ENCODE peak calls at places on chromosomes 13 and 19, in four cellular contexts. G is HCT116, B is cardiac muscle cell, N is stomach. W is an unnamed sample.

GRCh38 chr13:84844473-84844872 is 954.7 kb downstream of the SLITRK6 start:
- DNase-seq in B (peak), N (no peak), G (peak), W (no peak)

GRCh38 chr13:93736909-93737308 is 510.3 kb downstream of the GPC6 start:
- DNase-seq in N (no peak), G (no peak), B (no peak), W (no peak)

GRCh38 chr13:49701481-49701880 is 10.2 kb upstream of the EBPL start:
- DNase-seq in N (no peak), B (no peak), G (no peak), W (no peak)

GRCh38 chr13:75550159-75550567 is 572 bp downstream of the UCHL3 start:
- DNase-seq in G (peak), B (peak), N (no peak), W (no peak)

GRCh38 chr13:50340566-50341287 is 325.5 kb downstream of the KCNRG start:
- DNase-seq in B (no peak), G (no peak), N (no peak), W (no peak)

GRCh38 chr19:37855098-37855497 is 51.3 kb downstream of the WDR87 start:
- DNase-seq in N (no peak), B (peak), G (no peak), W (no peak)

GRCh38 chr19:9453953-9454352 is 18.6 kb upstream of the ZNF266 start:
- DNase-seq in B (no peak), N (no peak), G (no peak), W (no peak)

GRCh38 chr19:38090561-38090960 is 133.5 kb downstream of the DPF1 start:
- DNase-seq in B (no peak), N (no peak), G (no peak), W (no peak)

GRCh38 chr13:91347212-91347995 is at the start of gene MIR17HG:
- DNase-seq in G (peak), B (peak), N (peak), W (peak)

GRCh38 chr13:38147050-38147449 is 202.6 kb upstream of the UFM1 start:
- DNase-seq in N (no peak), G (no peak), B (peak), W (no peak)

GRCh38 chr19:41302624-41303351 is 7.2 kb upstream of the CCDC97 start:
- DNase-seq in N (no peak), B (no peak), G (no peak), W (no peak)

GRCh38 chr19:8323781-8324185 is 2.5 kb downstream of the RPS28 start:
- DNase-seq in N (no peak), B (no peak), G (no peak), W (no peak)

GRCh38 chr13:110338441-110339101 is 31.5 kb downstream of the COL4A2 start:
- DNase-seq in G (no peak), B (peak), N (no peak), W (no peak)

GRCh38 chr19:53868091-53868891 is 608 bp downstream of the MYADM start:
- DNase-seq in B (peak), G (no peak), N (peak), W (peak)

GRCh38 chr13:110872768-110873638 is 41.9 kb downstream of the ANKRD10 start:
- DNase-seq in B (no peak), G (no peak), N (no peak), W (no peak)

GRCh38 chr13:51015973-51016372 is 95.1 kb downstream of the C13orf42 start:
- DNase-seq in G (no peak), N (no peak), B (no peak), W (no peak)

GRCh38 chr13:105990256-105990958 is 545.1 kb downstream of the EFNB2 start:
- DNase-seq in B (no peak), N (no peak), G (no peak), W (no peak)

GRCh38 chr19:42831221-42832019 is 48.1 kb downstream of the PSG1 start:
- DNase-seq in N (no peak), B (no peak), G (peak), W (no peak)

GRCh38 chr13:101242720-101243119 is 173.6 kb downstream of the NALCN start:
- DNase-seq in N (no peak), B (no peak), G (no peak), W (no peak)

GRCh38 chr19:15198006-15198356 is 2.8 kb downstream of the NOTCH3 start:
- DNase-seq in B (no peak), N (no peak), G (no peak), W (no peak)

GRCh38 chr19:50500060-50500752 is 10.8 kb downstream of the JOSD2 start:
- DNase-seq in G (no peak), N (no peak), B (no peak), W (peak)
- H3K27ac ChIP-seq in G (no peak), N (no peak), B (peak), W (no peak)

GRCh38 chr19:49860716-49861100 is 6.7 kb downstream of the PNKP start:
- DNase-seq in N (no peak), G (no peak), B (no peak), W (no peak)
- H3K27ac ChIP-seq in N (peak), G (peak), B (peak), W (no peak)

GRCh38 chr13:113860051-113860471 is 3.8 kb downstream of the GAS6 start:
- DNase-seq in N (peak), G (no peak), B (no peak), W (peak)
- H3K27ac ChIP-seq in N (peak), G (peak), B (peak), W (peak)

DNA sequence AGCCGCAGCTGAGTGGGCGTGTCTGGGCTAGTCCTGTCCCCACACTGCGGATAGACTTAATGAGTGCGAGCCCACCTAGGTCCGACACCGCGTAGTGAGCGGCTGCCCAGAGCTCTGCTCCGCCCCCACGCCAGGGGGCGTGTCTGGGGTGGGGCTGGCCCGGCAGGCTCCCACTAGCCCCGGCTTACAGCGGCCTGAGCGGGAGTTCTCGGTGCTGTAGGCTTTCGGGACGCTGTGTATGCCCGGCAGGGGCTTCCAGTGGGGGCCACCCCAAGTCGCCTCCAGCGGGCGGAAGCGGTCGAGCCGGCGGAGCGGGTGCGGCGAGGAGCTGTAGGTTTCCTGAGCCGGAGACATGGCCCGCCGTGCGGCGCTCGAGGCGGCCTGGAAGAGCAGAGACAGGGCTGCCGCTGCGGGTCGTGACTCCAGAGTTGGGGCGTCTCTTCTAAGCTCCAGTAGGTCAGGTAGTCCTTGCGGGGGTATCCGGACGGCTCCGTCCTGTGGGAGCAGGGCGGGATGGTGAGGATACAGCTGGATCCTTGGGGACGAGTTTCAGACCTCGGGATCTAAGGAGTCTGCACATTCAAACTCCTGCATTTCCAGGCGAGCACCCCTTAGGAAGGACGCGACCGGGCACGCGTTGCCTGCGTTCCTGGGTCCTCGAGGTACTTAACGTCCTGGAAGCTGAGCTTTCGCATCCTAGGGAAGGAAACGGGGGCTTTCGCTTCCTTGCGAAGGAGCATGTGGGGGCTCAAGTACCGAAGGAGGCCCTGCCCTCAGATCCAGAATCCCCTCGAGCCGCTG is 1.2 kb downstream of the CGB7 start:
- DNase-seq in G (peak), N (peak), B (peak), W (peak)
- H3K27ac ChIP-seq in G (peak), N (no peak), B (no peak), W (no peak)

GRCh38 chr19:35018379-35018778 is 11.9 kb upstream of the SCN1B start:
- DNase-seq in N (no peak), G (no peak), B (no peak), W (no peak)

GRCh38 chr19:35013820-35014754 is 14.0 kb downstream of the GRAMD1A start:
- DNase-seq in B (peak), N (no peak), G (no peak), W (no peak)

GRCh38 chr19:35015576-35016351 is 14.5 kb upstream of the SCN1B start:
- DNase-seq in N (no peak), G (no peak), B (peak), W (no peak)

GRCh38 chr19:35019144-35019543 is 11.1 kb upstream of the SCN1B start:
- DNase-seq in G (no peak), B (no peak), N (no peak), W (no peak)

GRCh38 chr19:35017507-35017906 is 12.8 kb upstream of the SCN1B start:
- DNase-seq in G (no peak), N (no peak), B (no peak), W (no peak)
- H3K27ac ChIP-seq in G (no peak), N (no peak), B (no peak), W (no peak)

GRCh38 chr19:30328096-30328495 is 44.1 kb upstream of the ZNF536 start:
- DNase-seq in G (no peak), N (no peak), B (no peak), W (peak)

GRCh38 chr19:30325657-30326056 is 46.5 kb upstream of the ZNF536 start:
- DNase-seq in G (no peak), N (no peak), B (no peak), W (peak)

GRCh38 chr19:30327331-30327730 is 44.9 kb upstream of the ZNF536 start:
- DNase-seq in G (no peak), N (no peak), B (no peak), W (no peak)

GRCh38 chr19:30324982-30325381 is 47.2 kb upstream of the ZNF536 start:
- DNase-seq in G (no peak), N (peak), B (no peak), W (no peak)

DNA sequence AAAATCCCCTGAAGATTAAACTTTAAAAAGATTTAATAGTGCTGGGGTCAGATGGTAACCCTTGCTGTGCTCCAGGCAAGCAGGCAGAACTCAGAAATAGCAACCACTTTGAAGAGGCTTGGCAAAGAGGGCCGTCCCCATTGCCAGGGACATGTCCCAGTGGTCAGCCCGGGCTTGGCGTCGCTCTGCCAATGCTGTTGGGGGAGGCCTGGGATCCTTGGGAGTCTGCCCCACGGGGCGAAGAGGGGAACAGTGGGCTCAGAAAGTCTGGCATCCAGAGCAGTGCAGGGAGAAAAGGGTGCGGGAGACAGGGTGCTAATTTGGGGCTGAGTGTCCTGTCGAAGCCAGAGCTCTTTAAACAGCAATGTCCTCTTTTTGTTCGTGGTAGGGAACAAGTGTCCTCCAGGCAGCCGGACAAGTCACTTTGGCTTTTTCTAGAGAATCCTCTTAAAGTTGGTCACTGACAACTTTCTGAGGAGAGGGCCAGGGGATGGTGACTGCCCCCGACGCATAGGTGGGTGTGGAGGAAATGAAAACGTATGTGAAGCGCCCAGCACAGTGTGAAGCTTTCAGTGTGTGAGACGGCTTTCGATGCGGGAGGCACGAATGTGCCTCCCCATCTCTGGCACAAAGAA is 46.0 kb upstream of the ZNF536 start:
- DNase-seq in N (no peak), G (no peak), B (no peak), W (peak)
- H3K27ac ChIP-seq in N (no peak), G (no peak), B (no peak), W (no peak)

GRCh38 chr19:47107953-47108746 is 5.4 kb downstream of the ZC3H4 start:
- DNase-seq in N (no peak), B (peak), G (no peak), W (no peak)

GRCh38 chr19:47109541-47110375 is 3.8 kb downstream of the ZC3H4 start:
- DNase-seq in B (peak), G (no peak), N (no peak), W (no peak)

GRCh38 chr19:47110521-47111080 is 3.0 kb downstream of the ZC3H4 start:
- DNase-seq in B (no peak), G (no peak), N (no peak), W (no peak)

GRCh38 chr19:47107201-47107952 is 6.2 kb downstream of the ZC3H4 start:
- DNase-seq in G (no peak), N (peak), B (no peak), W (no peak)

GRCh38 chr19:47109177-47109540 is 4.4 kb downstream of the ZC3H4 start:
- DNase-seq in G (no peak), N (no peak), B (no peak), W (no peak)
- H3K27ac ChIP-seq in G (no peak), N (peak), B (no peak), W (peak)

GRCh38 chr19:13926715-13927114 is 11.5 kb downstream of the PODNL1 start:
- DNase-seq in G (no peak), N (no peak), B (no peak), W (no peak)
- H3K27ac ChIP-seq in G (no peak), N (no peak), B (no peak), W (no peak)

DNA sequence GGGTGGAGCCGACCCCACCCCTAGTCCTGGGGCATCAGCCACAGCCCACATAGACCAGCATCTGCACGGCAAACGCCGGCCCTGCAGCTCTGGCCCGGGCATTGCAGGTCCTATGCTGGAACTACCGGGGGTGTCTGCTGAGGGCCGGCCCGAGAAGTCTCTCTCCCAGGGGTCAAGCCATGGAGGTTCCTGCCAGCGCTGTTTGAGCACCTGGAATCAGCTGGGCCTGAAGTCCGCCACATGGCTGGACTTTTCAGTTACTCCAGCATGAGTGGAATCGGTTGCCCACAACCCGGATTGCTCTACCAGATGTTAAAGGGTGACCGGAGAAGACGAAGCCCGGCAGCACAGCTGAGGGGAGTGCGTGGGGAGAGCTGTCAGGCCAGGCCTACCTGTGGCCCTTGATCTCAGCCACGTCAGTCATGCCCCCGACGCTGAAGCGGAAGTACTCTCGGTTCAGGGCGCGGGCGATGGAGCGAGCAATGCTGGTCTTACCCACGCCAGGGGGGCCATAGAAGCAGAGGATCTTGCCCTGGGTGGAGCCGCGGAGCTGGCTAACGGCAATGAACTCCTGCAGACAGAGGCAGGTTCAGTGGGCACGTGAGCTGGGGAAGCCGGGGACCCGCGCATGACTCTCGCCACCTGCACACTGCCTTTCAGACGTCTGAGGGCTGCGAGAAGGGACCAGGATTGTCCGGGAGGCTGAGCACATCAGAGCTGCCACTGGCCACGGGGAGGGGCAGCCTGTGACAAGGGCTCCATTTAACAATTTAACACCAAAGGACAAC is 8.7 kb downstream of the RPL36 start:
- DNase-seq in N (no peak), B (no peak), G (no peak), W (no peak)
- H3K27ac ChIP-seq in N (no peak), B (peak), G (peak), W (no peak)

GRCh38 chr13:94968040-94968756 is 255.9 kb upstream of the SOX21 start:
- DNase-seq in G (no peak), N (no peak), B (peak), W (peak)
- H3K27ac ChIP-seq in G (no peak), N (peak), B (no peak), W (no peak)